ENCODE peak calls at places on chromosomes 7 and 10, in nine cellular contexts. One of them, this sample, is unnamed.

GRCh38 chr7:76225951-76226350 is 24.3 kb downstream of the SRRM3 start:
- DNase-seq in HFFc6: no peak
- DNase-seq in IMR-90: no peak
- DNase-seq in cardiac muscle cell: no peak
- DNase-seq in psoas muscle: no peak
- DNase-seq in AG10803: no peak
- DNase-seq in lower leg skin: no peak
- DNase-seq in pancreas: no peak
- DNase-seq in CD8-positive, alpha-beta T cell: no peak
- DNase-seq in this sample: no peak

GRCh38 chr10:6270951-6271350 is 68.2 kb downstream of the PFKFB3 start:
- DNase-seq in HFFc6: no peak
- DNase-seq in IMR-90: no peak
- DNase-seq in cardiac muscle cell: no peak
- DNase-seq in psoas muscle: no peak
- DNase-seq in AG10803: no peak
- DNase-seq in lower leg skin: no peak
- DNase-seq in pancreas: no peak
- DNase-seq in CD8-positive, alpha-beta T cell: no peak
- DNase-seq in this sample: no peak

GRCh38 chr10:4013651-4014085 is 228.7 kb upstream of the KLF6 start:
- DNase-seq in HFFc6: no peak
- DNase-seq in IMR-90: no peak
- DNase-seq in cardiac muscle cell: no peak
- DNase-seq in psoas muscle: no peak
- DNase-seq in AG10803: no peak
- DNase-seq in lower leg skin: peak
- DNase-seq in pancreas: no peak
- DNase-seq in CD8-positive, alpha-beta T cell: no peak
- DNase-seq in this sample: no peak

GRCh38 chr10:103278862-103279298 is 1.9 kb downstream of the INA start:
- DNase-seq in HFFc6: no peak
- DNase-seq in IMR-90: peak
- DNase-seq in cardiac muscle cell: peak
- DNase-seq in psoas muscle: peak
- DNase-seq in AG10803: peak
- DNase-seq in lower leg skin: no peak
- DNase-seq in pancreas: peak
- DNase-seq in CD8-positive, alpha-beta T cell: peak
- DNase-seq in this sample: peak

GRCh38 chr10:16777473-16778370 is 39.5 kb downstream of the RSU1 start:
- DNase-seq in HFFc6: peak
- DNase-seq in IMR-90: peak
- DNase-seq in cardiac muscle cell: peak
- DNase-seq in psoas muscle: no peak
- DNase-seq in AG10803: peak
- DNase-seq in lower leg skin: no peak
- DNase-seq in pancreas: no peak
- DNase-seq in CD8-positive, alpha-beta T cell: no peak
- DNase-seq in this sample: peak

GRCh38 chr7:6480323-6480660 is 32.5 kb upstream of the DAGLB start:
- DNase-seq in HFFc6: no peak
- DNase-seq in IMR-90: no peak
- DNase-seq in cardiac muscle cell: no peak
- DNase-seq in psoas muscle: no peak
- DNase-seq in AG10803: peak
- DNase-seq in lower leg skin: no peak
- DNase-seq in pancreas: no peak
- DNase-seq in CD8-positive, alpha-beta T cell: no peak
- DNase-seq in this sample: no peak

GRCh38 chr10:12041766-12042408 is 722 bp downstream of the UPF2 start:
- DNase-seq in HFFc6: peak
- DNase-seq in IMR-90: peak
- DNase-seq in cardiac muscle cell: peak
- DNase-seq in psoas muscle: no peak
- DNase-seq in AG10803: peak
- DNase-seq in lower leg skin: no peak
- DNase-seq in pancreas: no peak
- DNase-seq in CD8-positive, alpha-beta T cell: peak
- DNase-seq in this sample: peak

GRCh38 chr10:122341141-122341810 is 33.2 kb upstream of the PLEKHA1 start:
- DNase-seq in HFFc6: no peak
- DNase-seq in IMR-90: no peak
- DNase-seq in cardiac muscle cell: peak
- DNase-seq in psoas muscle: no peak
- DNase-seq in AG10803: no peak
- DNase-seq in lower leg skin: peak
- DNase-seq in pancreas: no peak
- DNase-seq in CD8-positive, alpha-beta T cell: no peak
- DNase-seq in this sample: no peak

GRCh38 chr10:128629111-128630096 is 503.2 kb upstream of the MKI67 start:
- DNase-seq in HFFc6: no peak
- DNase-seq in IMR-90: no peak
- DNase-seq in cardiac muscle cell: peak
- DNase-seq in psoas muscle: no peak
- DNase-seq in AG10803: peak
- DNase-seq in lower leg skin: no peak
- DNase-seq in pancreas: no peak
- DNase-seq in CD8-positive, alpha-beta T cell: no peak
- DNase-seq in this sample: no peak

GRCh38 chr10:23525406-23525805 is 86.5 kb downstream of the OTUD1 start:
- DNase-seq in HFFc6: peak
- DNase-seq in IMR-90: peak
- DNase-seq in cardiac muscle cell: peak
- DNase-seq in psoas muscle: no peak
- DNase-seq in AG10803: peak
- DNase-seq in lower leg skin: no peak
- DNase-seq in pancreas: no peak
- DNase-seq in CD8-positive, alpha-beta T cell: no peak
- DNase-seq in this sample: no peak

GRCh38 chr7:106153891-106154449 is 41.9 kb upstream of the SYPL1 start:
- DNase-seq in HFFc6: peak
- DNase-seq in IMR-90: peak
- DNase-seq in cardiac muscle cell: peak
- DNase-seq in psoas muscle: peak
- DNase-seq in AG10803: peak
- DNase-seq in lower leg skin: peak
- DNase-seq in pancreas: peak
- DNase-seq in CD8-positive, alpha-beta T cell: peak
- DNase-seq in this sample: peak

GRCh38 chr7:90973146-90973545 is 291.1 kb upstream of the FZD1 start:
- DNase-seq in HFFc6: peak
- DNase-seq in IMR-90: peak
- DNase-seq in cardiac muscle cell: no peak
- DNase-seq in psoas muscle: no peak
- DNase-seq in AG10803: peak
- DNase-seq in lower leg skin: no peak
- DNase-seq in pancreas: no peak
- DNase-seq in CD8-positive, alpha-beta T cell: no peak
- DNase-seq in this sample: no peak

GRCh38 chr7:18607025-18607424 is 111.5 kb downstream of the HDAC9 start:
- DNase-seq in HFFc6: no peak
- DNase-seq in IMR-90: peak
- DNase-seq in cardiac muscle cell: no peak
- DNase-seq in psoas muscle: no peak
- DNase-seq in AG10803: peak
- DNase-seq in lower leg skin: no peak
- DNase-seq in pancreas: no peak
- DNase-seq in CD8-positive, alpha-beta T cell: no peak
- DNase-seq in this sample: no peak

GRCh38 chr7:152709307-152710133 is 33.6 kb upstream of the XRCC2 start:
- DNase-seq in HFFc6: no peak
- DNase-seq in IMR-90: peak
- DNase-seq in cardiac muscle cell: no peak
- DNase-seq in psoas muscle: no peak
- DNase-seq in AG10803: no peak
- DNase-seq in lower leg skin: no peak
- DNase-seq in pancreas: no peak
- DNase-seq in CD8-positive, alpha-beta T cell: no peak
- DNase-seq in this sample: no peak

GRCh38 chr10:133219782-133220181 is 10.2 kb upstream of the UTF1 start:
- DNase-seq in HFFc6: no peak
- DNase-seq in IMR-90: no peak
- DNase-seq in cardiac muscle cell: no peak
- DNase-seq in psoas muscle: no peak
- DNase-seq in AG10803: no peak
- DNase-seq in lower leg skin: no peak
- DNase-seq in pancreas: no peak
- DNase-seq in CD8-positive, alpha-beta T cell: no peak
- DNase-seq in this sample: no peak

GRCh38 chr10:101152316-101152715 is 21.2 kb downstream of the TLX1 start:
- DNase-seq in HFFc6: no peak
- DNase-seq in IMR-90: no peak
- DNase-seq in cardiac muscle cell: no peak
- DNase-seq in psoas muscle: no peak
- DNase-seq in AG10803: no peak
- DNase-seq in lower leg skin: no peak
- DNase-seq in pancreas: no peak
- DNase-seq in CD8-positive, alpha-beta T cell: no peak
- DNase-seq in this sample: no peak

GRCh38 chr10:104777086-104777799 is 136.2 kb downstream of the SORCS3 start:
- DNase-seq in HFFc6: no peak
- DNase-seq in IMR-90: no peak
- DNase-seq in cardiac muscle cell: no peak
- DNase-seq in psoas muscle: no peak
- DNase-seq in AG10803: no peak
- DNase-seq in lower leg skin: no peak
- DNase-seq in pancreas: no peak
- DNase-seq in CD8-positive, alpha-beta T cell: no peak
- DNase-seq in this sample: no peak
- TF ChIP-seq CTCF in HFFc6: no peak
- TF ChIP-seq CTCF in IMR-90: no peak
- TF ChIP-seq CTCF in cardiac muscle cell: no peak
- TF ChIP-seq CTCF in psoas muscle: no peak
- TF ChIP-seq CTCF in AG10803: no peak
- TF ChIP-seq CTCF in lower leg skin: no peak
- TF ChIP-seq CTCF in pancreas: no peak
- TF ChIP-seq CTCF in CD8-positive, alpha-beta T cell: no peak
- TF ChIP-seq CTCF in this sample: no peak

DNA sequence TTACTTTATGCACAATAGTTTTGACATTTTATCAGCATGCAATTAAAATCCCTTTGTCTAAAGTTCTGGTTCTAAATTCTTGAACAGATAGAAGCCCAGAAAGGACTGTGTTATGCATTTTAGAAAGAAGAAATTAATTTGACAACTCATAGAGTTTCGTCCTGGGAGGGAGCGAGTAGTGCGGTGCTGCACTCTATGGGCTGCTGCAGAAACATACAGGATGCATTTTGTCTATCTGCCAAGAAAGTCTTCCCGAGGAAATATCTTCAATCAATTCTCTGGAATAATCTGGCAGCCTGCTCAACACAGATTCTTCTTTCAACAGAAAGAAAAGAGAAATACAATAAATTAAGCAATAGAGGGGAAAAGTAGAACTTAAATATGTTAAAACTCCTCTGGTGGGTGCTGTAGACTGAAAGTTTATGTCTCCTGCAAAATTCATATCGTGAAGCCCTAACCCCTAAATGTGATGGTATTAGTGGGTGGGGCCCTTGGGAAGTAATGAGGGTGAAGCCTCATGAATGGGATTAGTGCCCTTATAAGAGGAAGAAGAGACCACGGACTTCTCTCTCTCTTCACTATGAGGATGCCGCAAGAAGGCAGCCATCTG is 39.0 kb upstream of the IFRD1 start:
- DNase-seq in HFFc6: peak
- DNase-seq in IMR-90: peak
- DNase-seq in cardiac muscle cell: peak
- DNase-seq in psoas muscle: no peak
- DNase-seq in AG10803: peak
- DNase-seq in lower leg skin: no peak
- DNase-seq in pancreas: no peak
- DNase-seq in CD8-positive, alpha-beta T cell: no peak
- DNase-seq in this sample: peak
- TF ChIP-seq CTCF in HFFc6: peak
- TF ChIP-seq CTCF in IMR-90: peak
- TF ChIP-seq CTCF in cardiac muscle cell: peak
- TF ChIP-seq CTCF in psoas muscle: peak
- TF ChIP-seq CTCF in AG10803: peak
- TF ChIP-seq CTCF in lower leg skin: no peak
- TF ChIP-seq CTCF in pancreas: peak
- TF ChIP-seq CTCF in CD8-positive, alpha-beta T cell: no peak
- TF ChIP-seq CTCF in this sample: no peak

DNA sequence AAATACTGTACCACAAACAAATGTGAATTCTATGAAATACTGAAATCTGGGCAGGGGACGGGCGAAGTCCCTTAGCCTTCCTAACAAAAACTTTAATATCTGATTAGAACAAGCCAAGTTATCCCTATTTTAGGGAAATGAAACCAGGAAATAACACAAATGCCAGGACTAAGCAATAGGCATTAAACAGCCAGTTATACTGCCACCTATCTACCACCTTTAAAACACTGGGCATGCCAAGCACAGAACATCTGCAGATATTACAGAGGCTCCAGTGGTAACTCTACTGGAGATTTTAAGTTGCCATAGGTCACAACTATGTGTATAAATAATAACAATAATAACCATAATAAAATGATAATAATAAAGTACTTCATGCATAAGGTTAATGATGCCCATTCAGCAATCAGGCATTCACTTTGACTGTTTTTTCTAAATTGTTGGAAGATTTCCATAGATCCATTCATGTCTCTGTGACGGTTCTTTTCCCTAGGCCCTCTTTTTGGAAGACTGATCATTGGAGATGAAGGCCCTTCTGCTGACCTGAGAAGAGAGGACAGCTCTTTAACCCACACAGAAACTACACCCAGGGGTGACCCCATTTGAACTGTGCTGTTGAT is 195.7 kb downstream of the CACNA2D1 start:
- DNase-seq in HFFc6: peak
- DNase-seq in IMR-90: peak
- DNase-seq in cardiac muscle cell: peak
- DNase-seq in psoas muscle: no peak
- DNase-seq in AG10803: peak
- DNase-seq in lower leg skin: no peak
- DNase-seq in pancreas: no peak
- DNase-seq in CD8-positive, alpha-beta T cell: no peak
- DNase-seq in this sample: no peak
- TF ChIP-seq CTCF in HFFc6: peak
- TF ChIP-seq CTCF in IMR-90: peak
- TF ChIP-seq CTCF in cardiac muscle cell: peak
- TF ChIP-seq CTCF in psoas muscle: peak
- TF ChIP-seq CTCF in AG10803: peak
- TF ChIP-seq CTCF in lower leg skin: no peak
- TF ChIP-seq CTCF in pancreas: peak
- TF ChIP-seq CTCF in CD8-positive, alpha-beta T cell: no peak
- TF ChIP-seq CTCF in this sample: no peak

DNA sequence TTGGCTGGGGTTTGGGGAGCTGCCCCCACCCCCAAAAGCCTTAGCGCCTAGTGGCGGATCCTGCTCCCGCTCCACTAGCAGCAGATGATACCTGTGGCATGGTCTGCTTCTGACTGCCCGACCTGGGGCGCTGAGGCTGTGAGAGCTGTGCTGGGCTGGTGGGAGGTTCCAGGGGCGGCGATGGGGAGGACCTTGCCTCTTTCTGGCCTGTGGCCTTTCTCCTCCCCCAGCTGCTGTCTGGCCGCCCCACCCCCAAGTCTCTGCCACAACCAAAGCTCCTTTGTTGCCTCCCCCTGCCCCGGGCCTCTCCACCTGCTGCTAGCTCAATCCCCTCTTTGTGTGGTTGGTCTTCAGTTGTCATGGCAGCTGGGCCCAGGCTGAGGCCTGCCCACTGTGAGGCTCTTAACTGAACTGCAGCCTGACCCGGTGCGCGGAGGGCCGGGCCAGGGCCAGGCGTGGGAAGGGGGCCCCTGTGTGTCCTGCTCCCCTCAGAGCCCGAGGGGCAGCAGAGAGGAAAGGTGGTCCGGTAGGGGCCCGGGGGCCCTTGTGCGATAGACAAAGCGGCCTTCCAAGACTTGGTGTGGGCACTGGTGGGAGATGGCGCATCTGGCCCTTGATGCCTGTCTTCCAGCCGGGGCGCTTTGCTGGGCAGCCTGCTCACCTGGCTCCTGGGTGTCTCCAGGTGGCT is 4.7 kb downstream of the ZNF775 start:
- DNase-seq in HFFc6: no peak
- DNase-seq in IMR-90: no peak
- DNase-seq in cardiac muscle cell: no peak
- DNase-seq in psoas muscle: no peak
- DNase-seq in AG10803: no peak
- DNase-seq in lower leg skin: no peak
- DNase-seq in pancreas: peak
- DNase-seq in CD8-positive, alpha-beta T cell: no peak
- DNase-seq in this sample: peak
- TF ChIP-seq CTCF in HFFc6: no peak
- TF ChIP-seq CTCF in IMR-90: no peak
- TF ChIP-seq CTCF in cardiac muscle cell: no peak
- TF ChIP-seq CTCF in psoas muscle: no peak
- TF ChIP-seq CTCF in AG10803: no peak
- TF ChIP-seq CTCF in lower leg skin: no peak
- TF ChIP-seq CTCF in pancreas: no peak
- TF ChIP-seq CTCF in CD8-positive, alpha-beta T cell: no peak
- TF ChIP-seq CTCF in this sample: no peak

This sample was measured in endothelial cell.